ENCODE peak calls at places on chromosomes 7 and 10, in nine cellular contexts. F is upper lobe of right lung, T is GM23338, A is PC-3, E is fibroblast of mammary gland, P is heart left ventricle, B is choroid plexus epithelial cell, I is Karpas-422, N is NT2/D1. L is an unnamed sample.

GRCh38 chr7:139774376-139774775 is 3.4 kb downstream of the HIPK2 start:
- DNase-seq in F (no peak), T (no peak), A (peak), E (peak), P (no peak), B (peak), I (no peak), N (no peak), L (peak)

GRCh38 chr7:123557016-123557630 is 495 bp downstream of the NDUFA5 start:
- DNase-seq in F (no peak), T (peak), A (peak), E (peak), P (no peak), B (peak), I (no peak), N (no peak), L (peak)

GRCh38 chr10:103685880-103686669 is 169.3 kb downstream of the SH3PXD2A start:
- DNase-seq in F (peak), T (peak), A (peak), E (peak), P (peak), B (peak), I (peak), N (no peak), L (peak)

GRCh38 chr10:4652111-4653010 is 173.6 kb upstream of the AKR1E2 start:
- DNase-seq in F (no peak), T (no peak), A (no peak), E (no peak), P (no peak), B (peak), I (no peak), N (no peak), L (peak)

GRCh38 chr7:15330943-15331342 is 230.9 kb downstream of the AGMO start:
- DNase-seq in F (no peak), T (peak), A (no peak), E (no peak), P (no peak), B (no peak), I (no peak), N (no peak), L (no peak)

GRCh38 chr10:126380352-126381076 is 7.8 kb downstream of the ADAM12 start:
- DNase-seq in F (no peak), T (no peak), A (no peak), E (no peak), P (no peak), B (no peak), I (no peak), N (no peak), L (no peak)

GRCh38 chr7:12032146-12032545 is 178.9 kb upstream of the TMEM106B start:
- DNase-seq in F (no peak), T (peak), A (no peak), E (no peak), P (no peak), B (peak), I (no peak), N (no peak), L (no peak)

GRCh38 chr7:91767820-91768219 is 112.7 kb downstream of the MTERF1 start:
- DNase-seq in F (no peak), T (peak), A (no peak), E (no peak), P (no peak), B (no peak), I (no peak), N (no peak), L (no peak)

GRCh38 chr7:24978837-24979469 is 1.0 kb downstream of the OSBPL3 start:
- DNase-seq in F (peak), T (peak), A (peak), E (no peak), P (no peak), B (no peak), I (peak), N (peak), L (peak)

GRCh38 chr7:135169141-135169935 is 1.2 kb downstream of the CYREN start:
- DNase-seq in F (no peak), T (peak), A (peak), E (peak), P (peak), B (peak), I (peak), N (no peak), L (peak)

GRCh38 chr10:113093188-113094113 is 143.4 kb downstream of the TCF7L2 start:
- DNase-seq in F (peak), T (no peak), A (peak), E (peak), P (no peak), B (peak), I (no peak), N (no peak), L (peak)

GRCh38 chr10:34666008-34666700 is 148.9 kb downstream of the PARD3 start:
- DNase-seq in F (no peak), T (peak), A (peak), E (peak), P (no peak), B (peak), I (peak), N (no peak), L (peak)

GRCh38 chr7:52064493-52064892 is 747.9 kb upstream of the COBL start:
- DNase-seq in F (no peak), T (peak), A (no peak), E (no peak), P (no peak), B (no peak), I (no peak), N (no peak), L (no peak)

GRCh38 chr10:122293156-122293978 is 22.3 kb downstream of the BTBD16 start:
- DNase-seq in F (no peak), T (no peak), A (no peak), E (no peak), P (no peak), B (no peak), I (no peak), N (no peak), L (no peak)

GRCh38 chr7:44103941-44104879 is at the start of gene AEBP1:
- DNase-seq in F (peak), T (peak), A (no peak), E (peak), P (peak), B (peak), I (no peak), N (no peak), L (no peak)

GRCh38 chr10:119401671-119402395 is 140.7 kb downstream of the RGS10 start:
- DNase-seq in F (no peak), T (no peak), A (peak), E (peak), P (peak), B (peak), I (no peak), N (no peak), L (peak)

GRCh38 chr7:51602321-51602720 is 285.7 kb upstream of the COBL start:
- DNase-seq in F (no peak), T (no peak), A (no peak), E (no peak), P (no peak), B (no peak), I (no peak), N (no peak), L (no peak)

GRCh38 chr10:33657154-33657900 is 322.9 kb upstream of the NRP1 start:
- DNase-seq in F (no peak), T (no peak), A (peak), E (peak), P (peak), B (peak), I (no peak), N (no peak), L (no peak)

GRCh38 chr7:116258734-116259133 is 48.4 kb downstream of the TES start:
- DNase-seq in F (no peak), T (peak), A (peak), E (peak), P (no peak), B (peak), I (peak), N (no peak), L (peak)

GRCh38 chr7:39909526-39909925 is 40.5 kb upstream of the CDK13 start:
- DNase-seq in F (no peak), T (no peak), A (no peak), E (no peak), P (no peak), B (no peak), I (no peak), N (no peak), L (no peak)

GRCh38 chr10:51405580-51406367 is 293.6 kb downstream of the CSTF2T start:
- DNase-seq in F (no peak), T (peak), A (peak), E (no peak), P (no peak), B (no peak), I (no peak), N (no peak), L (peak)

GRCh38 chr7:16930958-16931357 is 49.2 kb upstream of the AGR3 start:
- DNase-seq in F (no peak), T (no peak), A (no peak), E (no peak), P (no peak), B (no peak), I (no peak), N (no peak), L (no peak)

GRCh38 chr7:95493247-95493646 is 7.5 kb downstream of the ASB4 start:
- DNase-seq in F (no peak), T (no peak), A (peak), E (peak), P (no peak), B (peak), I (no peak), N (no peak), L (peak)

GRCh38 chr10:7085913-7086589 is 324.8 kb downstream of the SFMBT2 start:
- DNase-seq in F (no peak), T (peak), A (no peak), E (peak), P (no peak), B (peak), I (no peak), N (no peak), L (no peak)

GRCh38 chr7:23332881-23333612 is 33.9 kb downstream of the MALSU1 start:
- DNase-seq in F (no peak), T (no peak), A (peak), E (peak), P (peak), B (peak), I (no peak), N (no peak), L (peak)

GRCh38 chr7:28774529-28775057 is 183.5 kb downstream of the TRIL start:
- DNase-seq in F (no peak), T (no peak), A (no peak), E (no peak), P (no peak), B (no peak), I (no peak), N (no peak), L (no peak)

GRCh38 chr7:134690016-134690415 is 43.4 kb downstream of the BPGM start:
- DNase-seq in F (no peak), T (no peak), A (peak), E (peak), P (no peak), B (peak), I (no peak), N (no peak), L (no peak)

GRCh38 chr7:91201731-91202130 is 62.5 kb upstream of the FZD1 start:
- DNase-seq in F (no peak), T (no peak), A (no peak), E (no peak), P (no peak), B (no peak), I (peak), N (no peak), L (no peak)

DNA sequence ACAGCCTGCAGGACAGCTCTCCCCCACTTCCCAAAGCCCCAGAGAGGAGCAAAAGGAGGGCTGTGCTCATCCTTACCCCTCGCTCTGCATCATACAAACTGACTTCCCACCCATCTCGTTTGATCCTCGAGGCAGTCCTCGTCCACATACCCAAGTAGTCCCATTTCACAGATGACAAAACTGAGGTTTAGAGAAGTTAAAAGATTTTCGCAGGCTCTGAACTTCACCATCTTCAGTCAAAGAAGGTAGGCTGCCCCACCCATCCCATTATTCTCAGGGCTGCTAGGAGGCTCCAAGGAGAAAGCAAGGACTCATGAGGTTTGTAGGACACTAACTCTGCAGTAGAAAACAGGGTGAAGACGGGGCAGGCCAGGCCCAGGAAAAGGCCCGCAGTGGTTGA is 147.1 kb downstream of the SLIT1 start:
- DNase-seq in F (no peak), T (no peak), A (no peak), E (no peak), P (no peak), B (no peak), I (no peak), N (no peak), L (no peak)
- H3K4me3 ChIP-seq in F (no peak), T (no peak), A (no peak), E (no peak), P (no peak), B (no peak), I (no peak), N (no peak), L (no peak)

GRCh38 chr10:623477-624311 is 65.8 kb downstream of the DIP2C start:
- DNase-seq in F (no peak), T (no peak), A (no peak), E (no peak), P (no peak), B (no peak), I (no peak), N (no peak), L (no peak)

GRCh38 chr10:625751-626711 is 63.4 kb downstream of the DIP2C start:
- DNase-seq in F (peak), T (no peak), A (no peak), E (peak), P (no peak), B (no peak), I (no peak), N (no peak), L (no peak)

GRCh38 chr10:624312-624604 is 65.2 kb downstream of the DIP2C start:
- DNase-seq in F (no peak), T (no peak), A (no peak), E (no peak), P (no peak), B (no peak), I (no peak), N (no peak), L (no peak)

GRCh38 chr10:625335-625699 is 64.2 kb downstream of the DIP2C start:
- DNase-seq in F (peak), T (no peak), A (no peak), E (no peak), P (peak), B (no peak), I (no peak), N (no peak), L (no peak)

GRCh38 chr10:624605-625334 is 64.7 kb downstream of the DIP2C start:
- DNase-seq in F (peak), T (peak), A (no peak), E (peak), P (peak), B (peak), I (no peak), N (peak), L (peak)
- H3K4me3 ChIP-seq in F (no peak), T (no peak), A (no peak), E (no peak), P (peak), B (no peak), I (no peak), N (peak), L (no peak)

DNA sequence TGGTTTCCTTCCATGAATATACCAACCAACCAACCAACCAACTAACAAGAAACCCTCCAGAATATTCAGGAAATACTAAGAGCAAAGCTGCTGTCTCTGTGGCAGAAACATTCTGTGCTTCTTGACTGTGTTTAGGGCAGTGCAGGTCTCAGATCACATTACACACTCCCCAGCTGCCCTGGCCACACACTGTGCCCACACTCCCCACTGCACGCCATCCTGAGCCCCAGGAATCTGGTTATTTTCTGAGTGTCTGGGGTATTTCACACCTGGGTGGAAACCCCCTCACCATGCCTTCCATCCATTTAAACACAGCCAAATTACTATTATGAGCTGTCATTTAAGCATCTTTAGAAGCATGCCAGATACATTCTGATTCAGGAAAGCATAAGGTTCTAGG is 183.7 kb upstream of the ANK3 start:
- DNase-seq in F (no peak), T (no peak), A (no peak), E (no peak), P (no peak), B (peak), I (no peak), N (no peak), L (no peak)
- H3K4me3 ChIP-seq in F (no peak), T (peak), A (peak), E (no peak), P (peak), B (peak), I (no peak), N (no peak), L (no peak)

GRCh38 chr10:10497245-10497644 is 520.4 kb upstream of the CELF2 start:
- DNase-seq in F (no peak), T (peak), A (no peak), E (no peak), P (no peak), B (no peak), I (no peak), N (no peak), L (no peak)
- H3K4me3 ChIP-seq in F (no peak), T (no peak), A (no peak), E (no peak), P (no peak), B (no peak), I (no peak), N (no peak), L (no peak)

DNA sequence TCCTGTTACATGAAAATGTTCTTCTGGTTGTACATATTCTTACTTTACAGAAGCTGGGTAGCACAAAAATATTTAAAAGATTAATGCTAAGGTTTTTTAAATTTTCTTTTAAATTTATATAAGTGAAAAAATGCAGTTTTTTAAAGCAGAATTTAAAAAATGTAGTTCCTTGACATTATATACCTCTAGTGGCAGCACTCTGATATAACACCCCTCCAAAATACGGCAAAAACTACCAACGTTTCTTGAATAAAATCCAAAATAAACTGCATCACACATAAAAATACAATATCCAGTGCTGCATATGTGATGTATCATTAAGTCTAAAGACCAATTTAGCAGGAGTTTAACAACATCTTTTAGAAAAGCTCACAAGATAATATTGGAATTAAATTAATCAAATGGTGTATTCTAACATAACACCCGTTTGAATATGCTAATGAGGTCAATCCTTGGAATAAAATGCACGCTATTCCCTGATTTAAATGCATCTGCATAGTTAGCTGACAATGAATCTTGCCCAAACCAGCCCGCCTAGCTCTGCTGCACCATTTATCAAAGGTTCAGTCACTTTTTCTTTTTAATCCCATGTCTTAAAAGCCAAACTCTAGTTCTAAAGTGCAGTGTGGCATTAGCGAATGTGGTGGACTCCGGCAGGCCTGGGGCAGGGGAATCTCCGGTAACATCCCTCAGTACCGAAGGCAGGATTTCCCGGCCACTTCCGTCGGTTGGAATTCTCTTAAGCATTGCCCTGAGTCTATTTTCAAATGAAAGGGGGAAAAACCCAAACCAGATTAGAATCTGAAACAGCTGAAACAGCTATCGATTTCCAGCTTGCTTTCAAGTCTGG is 1.2 kb downstream of the TCERG1L start:
- DNase-seq in F (no peak), T (peak), A (peak), E (peak), P (no peak), B (peak), I (peak), N (no peak), L (no peak)
- H3K4me3 ChIP-seq in F (no peak), T (peak), A (no peak), E (no peak), P (no peak), B (no peak), I (no peak), N (peak), L (no peak)

GRCh38 chr10:13528138-13528874 is 508 bp downstream of the BEND7 start:
- DNase-seq in F (peak), T (peak), A (no peak), E (no peak), P (no peak), B (no peak), I (no peak), N (no peak), L (peak)
- H3K4me3 ChIP-seq in F (peak), T (peak), A (peak), E (peak), P (peak), B (peak), I (no peak), N (peak), L (peak)

DNA sequence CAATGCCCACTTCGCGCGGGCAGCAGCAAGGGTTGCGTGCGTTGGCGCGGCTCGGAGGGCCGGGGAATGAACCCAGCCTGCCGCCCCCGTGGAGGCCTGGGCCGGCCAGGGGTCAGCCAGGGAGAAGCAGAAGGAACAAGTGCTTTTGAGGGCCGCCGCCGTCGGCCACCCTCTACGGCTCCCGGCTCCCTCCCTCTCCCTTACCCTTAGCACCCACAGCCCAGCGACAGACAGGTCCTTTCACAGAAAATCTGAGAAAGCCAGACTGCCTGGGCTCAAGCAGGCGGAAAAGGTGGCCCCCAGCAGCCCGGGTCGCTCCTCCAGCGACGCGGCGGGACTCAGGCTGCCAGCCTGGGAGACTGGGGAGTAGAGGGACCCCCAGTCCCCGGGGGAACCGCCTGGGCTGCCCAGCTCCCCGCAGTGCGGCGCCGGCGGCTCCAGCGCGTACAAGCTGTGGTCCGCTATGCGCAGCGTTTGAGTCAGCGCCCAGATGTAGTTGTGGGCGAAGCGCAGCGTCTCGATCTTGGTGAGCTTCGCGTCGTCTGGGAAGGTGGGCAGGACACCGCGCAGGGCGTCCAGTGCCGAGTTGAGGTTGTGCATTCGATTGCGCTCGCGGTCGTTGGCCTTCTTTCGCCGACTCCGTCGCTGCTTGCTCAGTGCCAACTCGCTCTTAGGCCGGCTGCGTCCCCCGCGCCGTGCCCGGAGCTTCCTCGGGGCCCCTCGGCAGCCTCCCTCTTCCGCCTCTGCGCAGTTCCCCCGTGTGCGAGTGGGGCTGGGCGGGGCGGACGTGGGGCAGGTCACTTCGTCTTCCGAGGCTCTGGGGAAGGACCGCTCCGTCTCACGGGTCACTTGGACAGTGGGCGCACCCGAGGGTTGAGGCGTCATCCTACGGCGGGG is 815 bp downstream of the NEUROG3 start:
- DNase-seq in F (no peak), T (peak), A (no peak), E (peak), P (no peak), B (no peak), I (no peak), N (no peak), L (peak)
- H3K4me3 ChIP-seq in F (peak), T (peak), A (no peak), E (no peak), P (peak), B (no peak), I (no peak), N (peak), L (no peak)

L was measured in epithelial cell of esophagus.